ENCODE peak calls at places on chromosomes 2 and 18, in ten cellular contexts. S, K, F, O, C, X, W, G, T and N are unnamed samples.
A peak's percentile ranks its signal among the peaks of the same experiment; 100 is the strongest.

GRCh38 chr2:42127425-42128424 is 41.4 kb upstream of the EML4 start:
- DNase-seq in G (peak; percentile 77), K (no peak), F (no peak), X (no peak), W (no peak), O (no peak), C (peak; percentile 69), S (no peak), T (no peak), N (no peak)

GRCh38 chr2:144686518-144687215 is 166.7 kb upstream of the ZEB2 start:
- DNase-seq in F (peak; percentile 86), O (no peak), K (no peak), W (no peak), G (no peak), C (no peak), S (no peak), X (no peak), T (no peak), N (no peak)

GRCh38 chr2:235486729-235487128 is 7.1 kb upstream of the AGAP1 start:
- DNase-seq in K (no peak), T (no peak), S (no peak), C (no peak), X (no peak), W (no peak), O (no peak), F (no peak), G (no peak), N (no peak)

GRCh38 chr2:10820562-10820961 is 8.0 kb upstream of the PDIA6 start:
- DNase-seq in K (no peak), F (no peak), G (no peak), W (no peak), T (no peak), C (no peak), O (peak; percentile 64), X (no peak), S (peak; percentile 65), N (no peak)

GRCh38 chr18:74282359-74283254 is 9.2 kb downstream of the CYB5A start:
- DNase-seq in X (no peak), F (no peak), G (no peak), T (no peak), K (no peak), O (no peak), C (no peak), W (no peak), S (no peak), N (no peak)

GRCh38 chr2:193332938-193333337 is 1138.2 kb upstream of the TMEFF2 start:
- DNase-seq in G (no peak), X (no peak), S (no peak), O (no peak), K (no peak), C (no peak), T (no peak), W (no peak), F (no peak), N (no peak)

GRCh38 chr2:120985997-120986651 is 250.5 kb downstream of the GLI2 start:
- DNase-seq in F (no peak), K (no peak), C (no peak), T (no peak), X (no peak), W (no peak), O (peak; percentile 59), G (no peak), S (peak; percentile 73), N (no peak)

GRCh38 chr18:51188024-51188701 is 9.3 kb downstream of the MEX3C start:
- DNase-seq in G (peak; percentile 35), F (no peak), O (no peak), T (no peak), S (no peak), W (no peak), C (no peak), K (no peak), X (no peak), N (no peak)

GRCh38 chr2:217622205-217622621 is 380.6 kb downstream of the TNS1 start:
- DNase-seq in X (peak; percentile 76), O (peak; percentile 85), W (peak; percentile 10), T (peak; percentile 3), F (no peak), G (no peak), S (no peak), K (no peak), C (no peak), N (no peak)

GRCh38 chr2:189222440-189222839 is 42.9 kb upstream of the COL5A2 start:
- DNase-seq in O (peak; percentile 70), F (no peak), S (no peak), X (peak; percentile 76), K (peak; percentile 79), T (no peak), W (peak; percentile 56), C (no peak), G (peak; percentile 10), N (no peak)

GRCh38 chr2:127174176-127174575 is 45.9 kb downstream of the CYP27C1 start:
- DNase-seq in S (peak; percentile 70), G (no peak), T (no peak), K (peak; percentile 66), W (peak; percentile 56), X (peak; percentile 46), C (no peak), F (no peak), O (peak; percentile 75), N (no peak)
- TF ChIP-seq CTCF in S (no peak), G (no peak), T (peak; percentile 71), K (peak; percentile 65), W (peak; percentile 38), X (peak; percentile 52), C (peak; percentile 49), F (no peak), O (no peak), N (no peak)

GRCh38 chr2:143029141-143029540 is 100.1 kb upstream of the ARHGAP15 start:
- DNase-seq in T (no peak), X (no peak), S (no peak), G (peak; percentile 75), F (no peak), W (no peak), C (no peak), O (no peak), K (peak; percentile 22), N (no peak)
- TF ChIP-seq CTCF in T (no peak), X (no peak), S (no peak), G (no peak), F (no peak), W (no peak), C (no peak), O (no peak), K (no peak), N (no peak)

DNA sequence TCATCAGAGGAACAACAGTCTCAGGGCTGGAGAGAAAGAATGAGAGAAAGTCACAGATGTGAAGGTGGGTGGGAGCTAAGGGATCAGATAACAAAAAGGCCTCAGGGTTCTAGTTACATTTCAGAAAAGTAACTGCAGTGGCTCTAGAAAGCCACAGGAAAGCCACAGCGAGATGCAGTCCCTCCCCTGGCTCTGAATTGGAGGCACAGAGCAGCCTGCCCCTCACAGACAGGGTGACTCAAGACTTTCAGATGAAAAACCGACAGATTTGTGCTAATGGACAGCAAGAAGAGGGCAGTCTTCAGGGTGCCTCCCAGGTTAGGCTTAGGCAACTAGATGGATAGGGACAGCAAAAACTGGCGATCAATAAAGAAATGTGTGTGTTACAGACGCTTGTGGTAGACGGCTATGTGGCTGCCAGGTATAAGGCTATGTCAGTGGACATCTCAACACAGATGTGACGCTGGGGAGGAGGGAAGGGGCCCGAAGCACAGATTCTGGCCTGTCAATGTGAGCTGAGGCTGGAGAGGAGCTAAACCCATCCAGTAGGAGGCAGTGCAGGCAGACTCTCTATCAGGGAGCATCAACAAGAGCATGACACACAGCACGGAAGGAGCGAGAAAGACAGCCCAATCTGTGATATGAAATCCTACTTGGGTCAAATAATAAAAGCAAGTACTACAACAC is 26.2 kb downstream of the UNC50 start:
- DNase-seq in C (no peak), G (peak; percentile 14), O (no peak), X (no peak), S (no peak), K (no peak), F (no peak), W (no peak), T (no peak), N (no peak)
- TF ChIP-seq CTCF in C (peak; percentile 51), G (peak; percentile 35), O (no peak), X (peak; percentile 41), S (no peak), K (no peak), F (no peak), W (peak; percentile 31), T (peak; percentile 61), N (no peak)

GRCh38 chr18:58046794-58047555 is 2.9 kb downstream of the NEDD4L start:
- DNase-seq in C (no peak), K (no peak), O (no peak), W (no peak), X (no peak), F (no peak), G (no peak), S (no peak), T (no peak), N (no peak)
- TF ChIP-seq CTCF in C (no peak), K (no peak), O (no peak), W (no peak), X (no peak), F (no peak), G (no peak), S (no peak), T (no peak), N (no peak)